ENCODE peak calls at places on chromosome 17, in eight cellular contexts. Q, J, P, B, M, R, N and S are unnamed samples. For H3K4me1, the result is how much of the 10 kb centered on the place peaks cover.

GRCh38 chr17:17021194-17021863 is 20.9 kb upstream of the MPRIP start:
- DNase-seq in Q (no peak), J (no peak), P (peak), B (no peak), M (peak), R (peak), N (no peak), S (peak)

GRCh38 chr17:65198653-65199382 is 61.6 kb downstream of the RGS9 start:
- DNase-seq in Q (peak), J (peak), P (peak), B (no peak), M (peak), R (no peak), N (peak), S (no peak)

GRCh38 chr17:60098578-60098977 is 19.9 kb upstream of the HEATR6 start:
- DNase-seq in Q (no peak), J (no peak), P (no peak), B (no peak), M (no peak), R (no peak), N (no peak), S (no peak)

GRCh38 chr17:59763861-59764260 is 56.4 kb downstream of the VMP1 start:
- DNase-seq in Q (peak), J (peak), P (peak), B (no peak), M (peak), R (no peak), N (no peak), S (no peak)

GRCh38 chr17:72735089-72735488 is 357.4 kb downstream of the SLC39A11 start:
- DNase-seq in Q (no peak), J (no peak), P (no peak), B (no peak), M (no peak), R (no peak), N (no peak), S (no peak)

GRCh38 chr17:78759203-78759968 is 22.7 kb downstream of the CYTH1 start:
- DNase-seq in Q (peak), J (no peak), P (no peak), B (peak), M (no peak), R (peak), N (peak), S (peak)

GRCh38 chr17:59004338-59005111 is 102.2 kb downstream of the TRIM37 start:
- DNase-seq in Q (peak), J (peak), P (peak), B (peak), M (peak), R (peak), N (peak), S (peak)

GRCh38 chr17:80862341-80862969 is 129.2 kb upstream of the CHMP6 start:
- DNase-seq in Q (no peak), J (no peak), P (no peak), B (no peak), M (no peak), R (peak), N (no peak), S (peak)

GRCh38 chr17:31296156-31296555 is 883 bp downstream of the OMG start:
- DNase-seq in Q (no peak), J (no peak), P (no peak), B (no peak), M (no peak), R (no peak), N (no peak), S (no peak)

GRCh38 chr17:63029520-63029919 is 63.5 kb downstream of the TANC2 start:
- DNase-seq in Q (peak), J (peak), P (peak), B (no peak), M (peak), R (no peak), N (no peak), S (no peak)

GRCh38 chr17:4833941-4834501 is 881 bp downstream of the MINK1 start:
- DNase-seq in Q (peak), J (peak), P (peak), B (no peak), M (peak), R (peak), N (peak), S (no peak)

GRCh38 chr17:8791910-8792270 is 7.3 kb downstream of the MFSD6L start:
- DNase-seq in Q (peak), J (peak), P (peak), B (no peak), M (peak), R (no peak), N (no peak), S (no peak)

GRCh38 chr17:31388770-31389672 is 2.5 kb upstream of the RAB11FIP4 start:
- DNase-seq in Q (no peak), J (no peak), P (no peak), B (peak), M (peak), R (peak), N (peak), S (no peak)

GRCh38 chr17:1512351-1512750 is 4.1 kb downstream of the INPP5K start:
- DNase-seq in Q (no peak), J (peak), P (no peak), B (no peak), M (no peak), R (no peak), N (no peak), S (no peak)

GRCh38 chr17:76266244-76266938 is 1.2 kb downstream of the UBALD2 start:
- DNase-seq in Q (peak), J (no peak), P (no peak), B (no peak), M (peak), R (no peak), N (no peak), S (no peak)

GRCh38 chr17:1573932-1574696 is 11.5 kb upstream of the PITPNA start:
- DNase-seq in Q (peak), J (peak), P (peak), B (peak), M (peak), R (peak), N (peak), S (peak)

GRCh38 chr17:48194097-48194550 is 86.6 kb downstream of the SNX11 start:
- DNase-seq in Q (peak), J (peak), P (peak), B (no peak), M (peak), R (no peak), N (peak), S (no peak)

GRCh38 chr17:539766-540165 is 174.9 kb downstream of the VPS53 start:
- DNase-seq in Q (no peak), J (no peak), P (no peak), B (no peak), M (no peak), R (no peak), N (no peak), S (no peak)

GRCh38 chr17:9918804-9919352 is 13.8 kb upstream of the RCVRN start:
- DNase-seq in Q (no peak), J (no peak), P (no peak), B (no peak), M (no peak), R (no peak), N (no peak), S (no peak)

GRCh38 chr17:47806026-47806912 is 15.3 kb downstream of the OSBPL7 start:
- DNase-seq in Q (no peak), J (no peak), P (no peak), B (no peak), M (no peak), R (no peak), N (no peak), S (no peak)

GRCh38 chr17:68804777-68805176 is 150.4 kb downstream of the ABCA8 start:
- DNase-seq in Q (no peak), J (no peak), P (no peak), B (no peak), M (no peak), R (no peak), N (no peak), S (no peak)

GRCh38 chr17:17391575-17392370 is 85.0 kb upstream of the MED9 start:
- DNase-seq in Q (no peak), J (peak), P (peak), B (peak), M (peak), R (peak), N (peak), S (peak)

GRCh38 chr17:8611135-8611534 is 19.4 kb downstream of the MYH10 start:
- DNase-seq in Q (no peak), J (peak), P (no peak), B (no peak), M (peak), R (no peak), N (no peak), S (no peak)

GRCh38 chr17:79023886-79024771 is at the start of gene C1QTNF1:
- DNase-seq in Q (peak), J (peak), P (peak), B (peak), M (peak), R (peak), N (peak), S (peak)

GRCh38 chr17:8747731-8748130 is 3.1 kb upstream of the CCDC42 start:
- DNase-seq in Q (no peak), J (no peak), P (no peak), B (no peak), M (no peak), R (no peak), N (no peak), S (no peak)

GRCh38 chr17:55710410-55710809 is 12.3 kb downstream of the TMEM100 start:
- DNase-seq in Q (no peak), J (no peak), P (no peak), B (no peak), M (peak), R (no peak), N (no peak), S (no peak)

GRCh38 chr17:64984776-64985521 is 65.7 kb upstream of the LRRC37A3 start:
- DNase-seq in Q (peak), J (peak), P (peak), B (peak), M (peak), R (no peak), N (no peak), S (no peak)

GRCh38 chr17:73292031-73292531 is 19.7 kb downstream of the CDC42EP4 start:
- DNase-seq in Q (peak), J (peak), P (peak), B (no peak), M (peak), R (no peak), N (no peak), S (peak)

GRCh38 chr17:80308672-80309517 is 48.2 kb downstream of the RNF213 start:
- DNase-seq in Q (no peak), J (no peak), P (no peak), B (no peak), M (no peak), R (no peak), N (no peak), S (no peak)

GRCh38 chr17:1315891-1316403 is 36.5 kb downstream of the TRARG1 start:
- DNase-seq in Q (no peak), J (no peak), P (no peak), B (no peak), M (no peak), R (no peak), N (no peak), S (peak)

GRCh38 chr17:59345476-59345875 is 14.0 kb downstream of the YPEL2 start:
- DNase-seq in Q (no peak), J (no peak), P (no peak), B (no peak), M (no peak), R (no peak), N (no peak), S (no peak)

GRCh38 chr17:15963670-15964110 is 18.8 kb downstream of the ADORA2B start:
- DNase-seq in Q (peak), J (peak), P (peak), B (no peak), M (peak), R (no peak), N (no peak), S (no peak)

GRCh38 chr17:77869665-77870132 is 88.8 kb upstream of the TNRC6C start:
- DNase-seq in Q (no peak), J (no peak), P (no peak), B (no peak), M (no peak), R (no peak), N (no peak), S (peak)

GRCh38 chr17:57294629-57295501 is 38.5 kb downstream of the MSI2 start:
- DNase-seq in Q (peak), J (peak), P (peak), B (no peak), M (no peak), R (no peak), N (peak), S (peak)

GRCh38 chr17:69275751-69276150 is 47.1 kb upstream of the ABCA10 start:
- DNase-seq in Q (no peak), J (no peak), P (no peak), B (no peak), M (no peak), R (no peak), N (no peak), S (no peak)

GRCh38 chr17:4035081-4035680 is 70.9 kb upstream of the ATP2A3 start:
- DNase-seq in Q (no peak), J (no peak), P (no peak), B (no peak), M (no peak), R (no peak), N (no peak), S (no peak)

DNA sequence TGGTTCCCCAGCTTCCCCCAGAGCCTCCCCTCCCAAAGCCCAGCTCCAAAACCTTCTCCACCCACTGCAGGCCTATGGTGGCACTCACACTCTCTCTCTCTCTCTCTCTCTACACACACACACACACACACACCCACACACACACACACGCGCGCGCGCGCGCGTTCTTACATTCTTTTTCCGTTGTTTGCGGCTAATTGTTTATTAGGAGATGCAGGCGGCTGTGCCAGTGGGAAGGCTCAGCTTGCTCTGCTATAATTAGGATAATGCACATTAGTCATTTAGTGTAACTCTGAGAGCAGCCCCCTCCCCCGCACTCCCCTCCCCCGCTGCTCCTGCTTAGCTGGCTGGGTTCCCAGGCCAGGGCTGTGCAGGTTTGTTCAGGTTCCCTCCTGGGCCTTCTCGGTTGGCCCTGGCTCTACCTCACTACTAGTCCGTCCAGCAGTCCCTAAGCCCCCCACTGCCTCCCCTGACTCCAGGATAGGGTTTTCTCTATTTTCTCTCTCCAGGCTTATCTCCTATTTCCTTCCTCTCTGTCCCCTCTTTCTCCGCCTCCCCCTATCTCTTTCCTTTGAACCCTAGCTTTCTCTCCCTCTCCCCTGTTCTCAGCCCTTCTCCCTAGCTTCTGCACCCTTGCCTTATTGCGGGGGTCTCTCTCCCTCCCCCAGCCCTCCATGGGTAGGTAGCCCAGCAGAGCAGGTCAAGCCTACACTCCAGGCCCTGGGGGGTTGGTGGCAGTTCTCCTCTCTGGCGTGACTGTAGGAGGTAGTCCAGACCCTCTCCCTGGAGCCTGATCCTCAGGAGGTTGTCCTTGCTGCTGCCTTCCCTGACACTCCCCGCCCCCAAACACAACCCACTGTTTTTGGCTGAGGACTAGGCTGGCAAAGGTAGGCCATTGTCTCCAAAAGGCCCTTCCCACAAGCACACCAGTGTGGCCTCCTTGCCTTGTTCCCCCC is 34.0 kb downstream of the TMEM132E start:
- DNase-seq in Q (no peak), J (no peak), P (no peak), B (no peak), M (peak), R (peak), N (peak), S (no peak)
- H3K4me1 ChIP-seq in Q (under half), J (under half), P (under half), B (under half), M (under half), R (under half), N (under half), S (under half)

GRCh38 chr17:40290629-40291296 is 3.1 kb downstream of the CDC6 start:
- DNase-seq in Q (peak), J (peak), P (peak), B (no peak), M (peak), R (peak), N (peak), S (no peak)
- H3K4me3 ChIP-seq in Q (no peak), J (no peak), P (no peak), B (no peak), M (no peak), R (no peak), N (no peak), S (no peak)

GRCh38 chr17:7238418-7239090 is 703 bp downstream of the PHF23 start:
- DNase-seq in Q (no peak), J (no peak), P (peak), B (peak), M (peak), R (no peak), N (peak), S (peak)

GRCh38 chr17:7236808-7237207 is 2.4 kb downstream of the PHF23 start:
- DNase-seq in Q (no peak), J (no peak), P (no peak), B (no peak), M (no peak), R (no peak), N (no peak), S (no peak)

GRCh38 chr17:7239091-7240027 is at the start of gene PHF23:
- DNase-seq in Q (peak), J (peak), P (peak), B (peak), M (peak), R (peak), N (peak), S (peak)

GRCh38 chr17:7237266-7237760 is 1.9 kb downstream of the PHF23 start:
- DNase-seq in Q (no peak), J (no peak), P (no peak), B (no peak), M (no peak), R (no peak), N (no peak), S (no peak)

DNA sequence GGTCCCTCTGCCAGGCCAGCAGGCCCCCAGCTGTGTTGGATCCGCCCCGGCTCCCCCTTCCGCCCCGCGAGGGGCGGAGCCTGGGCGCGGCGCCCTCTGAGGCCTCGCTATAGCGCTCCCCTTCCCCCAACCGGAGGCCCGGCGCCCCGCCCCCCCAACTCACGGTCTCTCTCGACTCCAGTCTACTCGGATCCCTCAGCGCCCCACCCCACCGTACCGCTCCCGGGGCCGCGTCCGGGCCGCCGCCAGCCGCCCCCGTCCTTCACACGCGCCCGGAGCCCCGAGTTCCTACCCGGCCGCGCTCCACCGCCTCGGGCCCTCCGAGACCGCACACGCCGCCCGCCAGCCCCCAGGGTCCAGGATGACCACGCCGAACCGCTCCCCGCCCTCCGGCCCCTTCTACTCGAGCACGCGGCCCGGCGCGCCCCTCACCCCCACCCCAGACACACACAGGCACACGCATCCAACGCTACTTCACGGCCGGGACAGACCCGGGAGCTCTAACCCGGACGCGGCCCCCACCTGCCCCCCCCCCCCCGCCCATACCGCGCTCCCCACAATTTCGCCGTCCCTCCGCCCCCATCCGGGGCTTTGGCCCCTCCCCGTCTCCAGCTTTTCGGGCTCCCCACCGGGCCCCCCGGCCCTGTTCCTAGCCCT is 1.4 kb downstream of the PHF23 start:
- DNase-seq in Q (peak), J (peak), P (peak), B (peak), M (peak), R (peak), N (peak), S (peak)
- H3K4me1 ChIP-seq in Q (under half), J (under half), P (half or more), B (under half), M (under half), R (under half), N (under half), S (under half)

GRCh38 chr17:2776589-2777241 is 19.5 kb upstream of the RAP1GAP2 start:
- DNase-seq in Q (no peak), J (no peak), P (no peak), B (no peak), M (peak), R (peak), N (peak), S (no peak)
- H3K4me3 ChIP-seq in Q (no peak), J (peak), P (peak), B (no peak), M (no peak), R (peak), N (peak), S (peak)

GRCh38 chr17:44348234-44348987 is 3.3 kb downstream of the GRN start:
- DNase-seq in Q (peak), J (peak), P (no peak), B (no peak), M (peak), R (no peak), N (no peak), S (no peak)

GRCh38 chr17:44343510-44344209 is 1.4 kb upstream of the GRN start:
- DNase-seq in Q (no peak), J (no peak), P (no peak), B (no peak), M (no peak), R (no peak), N (no peak), S (no peak)

GRCh38 chr17:44345497-44346026 is 460 bp downstream of the GRN start:
- DNase-seq in Q (peak), J (peak), P (peak), B (peak), M (peak), R (peak), N (peak), S (no peak)

GRCh38 chr17:44346064-44346844 is 1.2 kb downstream of the GRN start:
- DNase-seq in Q (no peak), J (no peak), P (no peak), B (no peak), M (no peak), R (no peak), N (no peak), S (no peak)

GRCh38 chr17:44344939-44345496 is at the start of gene GRN:
- DNase-seq in Q (peak), J (peak), P (peak), B (peak), M (peak), R (peak), N (peak), S (peak)
- H3K4me1 ChIP-seq in Q (under half), J (under half), P (under half), B (under half), M (under half), R (under half), N (under half), S (under half)

GRCh38 chr17:42179911-42180410 is 981 bp downstream of the KCNH4 start:
- DNase-seq in Q (peak), J (peak), P (peak), B (no peak), M (peak), R (peak), N (peak), S (peak)

GRCh38 chr17:42180922-42181850 is at the start of gene KCNH4:
- DNase-seq in Q (peak), J (peak), P (peak), B (peak), M (peak), R (peak), N (peak), S (peak)

GRCh38 chr17:42180411-42180921 is 476 bp downstream of the KCNH4 start:
- DNase-seq in Q (no peak), J (no peak), P (no peak), B (no peak), M (no peak), R (no peak), N (no peak), S (no peak)

GRCh38 chr17:42182927-42183734 is 2.1 kb downstream of the HCRT start:
- DNase-seq in Q (peak), J (peak), P (peak), B (no peak), M (peak), R (no peak), N (no peak), S (no peak)

GRCh38 chr17:42181851-42182207 is 887 bp upstream of the KCNH4 start:
- DNase-seq in Q (no peak), J (no peak), P (no peak), B (no peak), M (no peak), R (no peak), N (no peak), S (no peak)
- H3K4me3 ChIP-seq in Q (no peak), J (no peak), P (no peak), B (no peak), M (no peak), R (no peak), N (no peak), S (no peak)